ENCODE peak calls at places on chromosomes 4 and X, in six cellular contexts. One of them, this sample, is unnamed.

GRCh38 chr4:103032575-103032974 is 13.1 kb upstream of the SLC9B1 start:
- DNase-seq in activated naive CD4-positive, alpha-beta T cell: no peak
- DNase-seq in H54: no peak
- DNase-seq in astrocyte of the spinal cord: peak; percentile 23
- DNase-seq in uterus: no peak
- DNase-seq in CD4-positive, CD25-positive, alpha-beta regulatory T cell: no peak
- DNase-seq in this sample: no peak

GRCh38 chr4:187370918-187371317 is 624.7 kb upstream of the ZFP42 start:
- DNase-seq in activated naive CD4-positive, alpha-beta T cell: no peak
- DNase-seq in H54: no peak
- DNase-seq in astrocyte of the spinal cord: no peak
- DNase-seq in uterus: no peak
- DNase-seq in CD4-positive, CD25-positive, alpha-beta regulatory T cell: no peak
- DNase-seq in this sample: no peak

GRCh38 chrX:63746278-63746677 is 38.7 kb downstream of the ARHGEF9 start:
- DNase-seq in activated naive CD4-positive, alpha-beta T cell: no peak
- DNase-seq in H54: no peak
- DNase-seq in astrocyte of the spinal cord: no peak
- DNase-seq in uterus: no peak
- DNase-seq in CD4-positive, CD25-positive, alpha-beta regulatory T cell: peak; percentile 34
- DNase-seq in this sample: no peak

GRCh38 chr4:57462843-57463242 is 352.7 kb upstream of the IGFBP7 start:
- DNase-seq in activated naive CD4-positive, alpha-beta T cell: no peak
- DNase-seq in H54: no peak
- DNase-seq in astrocyte of the spinal cord: no peak
- DNase-seq in uterus: no peak
- DNase-seq in CD4-positive, CD25-positive, alpha-beta regulatory T cell: no peak
- DNase-seq in this sample: no peak

GRCh38 chr4:123661080-123661737 is 264.6 kb downstream of the SPRY1 start:
- DNase-seq in activated naive CD4-positive, alpha-beta T cell: no peak
- DNase-seq in H54: no peak
- DNase-seq in astrocyte of the spinal cord: peak; percentile 51
- DNase-seq in uterus: no peak
- DNase-seq in CD4-positive, CD25-positive, alpha-beta regulatory T cell: no peak
- DNase-seq in this sample: no peak

GRCh38 chrX:143781103-143781502 is 60.6 kb upstream of the SPANXN2 start:
- DNase-seq in activated naive CD4-positive, alpha-beta T cell: no peak
- DNase-seq in H54: peak; percentile 9
- DNase-seq in astrocyte of the spinal cord: peak; percentile 37
- DNase-seq in uterus: no peak
- DNase-seq in CD4-positive, CD25-positive, alpha-beta regulatory T cell: no peak
- DNase-seq in this sample: no peak

GRCh38 chr4:1718095-1718850 is 2.9 kb downstream of the TMEM129 start:
- DNase-seq in activated naive CD4-positive, alpha-beta T cell: no peak
- DNase-seq in H54: no peak
- DNase-seq in astrocyte of the spinal cord: no peak
- DNase-seq in uterus: no peak
- DNase-seq in CD4-positive, CD25-positive, alpha-beta regulatory T cell: no peak
- DNase-seq in this sample: no peak

GRCh38 chrX:23993012-23993633 is 33.9 kb downstream of the KLHL15 start:
- DNase-seq in activated naive CD4-positive, alpha-beta T cell: no peak
- DNase-seq in H54: no peak
- DNase-seq in astrocyte of the spinal cord: peak; percentile 9
- DNase-seq in uterus: no peak
- DNase-seq in CD4-positive, CD25-positive, alpha-beta regulatory T cell: no peak
- DNase-seq in this sample: no peak

GRCh38 chrX:129000018-129000417 is 523.3 kb downstream of the SMARCA1 start:
- DNase-seq in activated naive CD4-positive, alpha-beta T cell: no peak
- DNase-seq in H54: no peak
- DNase-seq in astrocyte of the spinal cord: no peak
- DNase-seq in uterus: no peak
- DNase-seq in CD4-positive, CD25-positive, alpha-beta regulatory T cell: no peak
- DNase-seq in this sample: no peak

GRCh38 chrX:123736333-123736921 is 3.6 kb upstream of the THOC2 start:
- DNase-seq in activated naive CD4-positive, alpha-beta T cell: no peak
- DNase-seq in H54: no peak
- DNase-seq in astrocyte of the spinal cord: peak; percentile 19
- DNase-seq in uterus: no peak
- DNase-seq in CD4-positive, CD25-positive, alpha-beta regulatory T cell: no peak
- DNase-seq in this sample: no peak

GRCh38 chr4:176306837-176307590 is 12.8 kb upstream of the SPCS3 start:
- DNase-seq in activated naive CD4-positive, alpha-beta T cell: no peak
- DNase-seq in H54: no peak
- DNase-seq in astrocyte of the spinal cord: no peak
- DNase-seq in uterus: no peak
- DNase-seq in CD4-positive, CD25-positive, alpha-beta regulatory T cell: no peak
- DNase-seq in this sample: no peak